ENCODE peak calls at places on chromosomes 1 and 21, in four cellular contexts. One of them, this sample, is unnamed.

GRCh38 chr21:15483138-15483780 is 246.5 kb upstream of the USP25 start:
- DNase-seq in stimulated activated CD8-positive, alpha-beta memory T cell treated with anti-CD3 and anti-CD28 coated beads, Interleukin-4, amount 100 ng/mL, for 48 hours: peak
- DNase-seq in NCI-H2107: peak
- DNase-seq in CD8-positive, alpha-beta memory T cell: peak
- DNase-seq in this sample: peak

GRCh38 chr1:205258313-205259176 is 30.8 kb downstream of the TMCC2 start:
- DNase-seq in CD8-positive, alpha-beta memory T cell: no peak
- DNase-seq in stimulated activated CD8-positive, alpha-beta memory T cell treated with anti-CD3 and anti-CD28 coated beads, Interleukin-4, amount 100 ng/mL, for 48 hours: no peak
- DNase-seq in NCI-H2107: no peak
- DNase-seq in this sample: no peak

GRCh38 chr1:76113446-76113845 is 38.9 kb downstream of the ST6GALNAC3 start:
- DNase-seq in NCI-H2107: no peak
- DNase-seq in stimulated activated CD8-positive, alpha-beta memory T cell treated with anti-CD3 and anti-CD28 coated beads, Interleukin-4, amount 100 ng/mL, for 48 hours: no peak
- DNase-seq in CD8-positive, alpha-beta memory T cell: no peak
- DNase-seq in this sample: no peak

GRCh38 chr1:200483491-200484143 is 73.8 kb upstream of the ZNF281 start:
- DNase-seq in CD8-positive, alpha-beta memory T cell: no peak
- DNase-seq in NCI-H2107: no peak
- DNase-seq in stimulated activated CD8-positive, alpha-beta memory T cell treated with anti-CD3 and anti-CD28 coated beads, Interleukin-4, amount 100 ng/mL, for 48 hours: peak
- DNase-seq in this sample: no peak

GRCh38 chr1:183004146-183004545 is 19.1 kb upstream of the LAMC1 start:
- DNase-seq in NCI-H2107: no peak
- DNase-seq in stimulated activated CD8-positive, alpha-beta memory T cell treated with anti-CD3 and anti-CD28 coated beads, Interleukin-4, amount 100 ng/mL, for 48 hours: no peak
- DNase-seq in CD8-positive, alpha-beta memory T cell: no peak
- DNase-seq in this sample: no peak

GRCh38 chr1:21318714-21319159 is 28.5 kb upstream of the ECE1 start:
- DNase-seq in NCI-H2107: no peak
- DNase-seq in CD8-positive, alpha-beta memory T cell: no peak
- DNase-seq in stimulated activated CD8-positive, alpha-beta memory T cell treated with anti-CD3 and anti-CD28 coated beads, Interleukin-4, amount 100 ng/mL, for 48 hours: no peak
- DNase-seq in this sample: no peak

GRCh38 chr21:29326914-29327554 is 28.3 kb downstream of the BACH1 start:
- DNase-seq in stimulated activated CD8-positive, alpha-beta memory T cell treated with anti-CD3 and anti-CD28 coated beads, Interleukin-4, amount 100 ng/mL, for 48 hours: no peak
- DNase-seq in NCI-H2107: no peak
- DNase-seq in CD8-positive, alpha-beta memory T cell: no peak
- DNase-seq in this sample: no peak

GRCh38 chr1:184471686-184472085 is 84.9 kb downstream of the C1orf21 start:
- DNase-seq in NCI-H2107: no peak
- DNase-seq in stimulated activated CD8-positive, alpha-beta memory T cell treated with anti-CD3 and anti-CD28 coated beads, Interleukin-4, amount 100 ng/mL, for 48 hours: no peak
- DNase-seq in CD8-positive, alpha-beta memory T cell: no peak
- DNase-seq in this sample: no peak

GRCh38 chr1:36729289-36729688 is 246.6 kb upstream of the CSF3R start:
- DNase-seq in NCI-H2107: no peak
- DNase-seq in CD8-positive, alpha-beta memory T cell: no peak
- DNase-seq in stimulated activated CD8-positive, alpha-beta memory T cell treated with anti-CD3 and anti-CD28 coated beads, Interleukin-4, amount 100 ng/mL, for 48 hours: no peak
- DNase-seq in this sample: no peak

GRCh38 chr1:178101654-178102053 is 7.8 kb downstream of the RASAL2 start:
- DNase-seq in stimulated activated CD8-positive, alpha-beta memory T cell treated with anti-CD3 and anti-CD28 coated beads, Interleukin-4, amount 100 ng/mL, for 48 hours: no peak
- DNase-seq in NCI-H2107: no peak
- DNase-seq in CD8-positive, alpha-beta memory T cell: no peak
- DNase-seq in this sample: no peak

GRCh38 chr1:26378088-26378878 is 5.7 kb upstream of the ZNF683 start:
- DNase-seq in CD8-positive, alpha-beta memory T cell: peak
- DNase-seq in NCI-H2107: no peak
- DNase-seq in stimulated activated CD8-positive, alpha-beta memory T cell treated with anti-CD3 and anti-CD28 coated beads, Interleukin-4, amount 100 ng/mL, for 48 hours: peak
- DNase-seq in this sample: peak

GRCh38 chr21:45323487-45324380 is 36.0 kb upstream of the POFUT2 start:
- DNase-seq in stimulated activated CD8-positive, alpha-beta memory T cell treated with anti-CD3 and anti-CD28 coated beads, Interleukin-4, amount 100 ng/mL, for 48 hours: no peak
- DNase-seq in NCI-H2107: no peak
- DNase-seq in CD8-positive, alpha-beta memory T cell: no peak
- DNase-seq in this sample: no peak

GRCh38 chr1:110957798-110958197 is 5.9 kb downstream of the LRIF1 start:
- DNase-seq in NCI-H2107: no peak
- DNase-seq in CD8-positive, alpha-beta memory T cell: no peak
- DNase-seq in stimulated activated CD8-positive, alpha-beta memory T cell treated with anti-CD3 and anti-CD28 coated beads, Interleukin-4, amount 100 ng/mL, for 48 hours: no peak
- DNase-seq in this sample: no peak

GRCh38 chr1:119298687-119299086 is 69.9 kb upstream of the HAO2 start:
- DNase-seq in NCI-H2107: no peak
- DNase-seq in CD8-positive, alpha-beta memory T cell: peak
- DNase-seq in stimulated activated CD8-positive, alpha-beta memory T cell treated with anti-CD3 and anti-CD28 coated beads, Interleukin-4, amount 100 ng/mL, for 48 hours: no peak
- DNase-seq in this sample: no peak

GRCh38 chr1:213657040-213657439 is 330.7 kb upstream of the PROX1 start:
- DNase-seq in NCI-H2107: no peak
- DNase-seq in stimulated activated CD8-positive, alpha-beta memory T cell treated with anti-CD3 and anti-CD28 coated beads, Interleukin-4, amount 100 ng/mL, for 48 hours: no peak
- DNase-seq in CD8-positive, alpha-beta memory T cell: no peak
- DNase-seq in this sample: no peak

GRCh38 chr1:183126528-183126927 is 59.5 kb upstream of the LAMC2 start:
- DNase-seq in CD8-positive, alpha-beta memory T cell: no peak
- DNase-seq in stimulated activated CD8-positive, alpha-beta memory T cell treated with anti-CD3 and anti-CD28 coated beads, Interleukin-4, amount 100 ng/mL, for 48 hours: no peak
- DNase-seq in NCI-H2107: no peak
- DNase-seq in this sample: no peak

GRCh38 chr21:41901099-41901498 is 22.0 kb upstream of the PRDM15 start:
- DNase-seq in stimulated activated CD8-positive, alpha-beta memory T cell treated with anti-CD3 and anti-CD28 coated beads, Interleukin-4, amount 100 ng/mL, for 48 hours: peak
- DNase-seq in NCI-H2107: no peak
- DNase-seq in CD8-positive, alpha-beta memory T cell: no peak
- DNase-seq in this sample: no peak

GRCh38 chr21:45942755-45943629 is 38.6 kb upstream of the COL6A1 start:
- DNase-seq in CD8-positive, alpha-beta memory T cell: no peak
- DNase-seq in stimulated activated CD8-positive, alpha-beta memory T cell treated with anti-CD3 and anti-CD28 coated beads, Interleukin-4, amount 100 ng/mL, for 48 hours: no peak
- DNase-seq in NCI-H2107: no peak
- DNase-seq in this sample: no peak

GRCh38 chr21:37370152-37371040 is 3.8 kb downstream of the DYRK1A start:
- DNase-seq in NCI-H2107: no peak
- DNase-seq in CD8-positive, alpha-beta memory T cell: no peak
- DNase-seq in stimulated activated CD8-positive, alpha-beta memory T cell treated with anti-CD3 and anti-CD28 coated beads, Interleukin-4, amount 100 ng/mL, for 48 hours: no peak
- DNase-seq in this sample: no peak